ENCODE peak calls at places on chromosomes 3 and 15, in four cellular contexts. X is SK-N-SH, O is GM12878, T is HepG2. L is an unnamed sample.

GRCh38 chr15:89068325-89068784 is 19.9 kb upstream of the ABHD2 start:
- DNase-seq in T (no peak), X (no peak), O (peak), L (no peak)

GRCh38 chr15:88177451-88177850 is 79.1 kb downstream of the NTRK3 start:
- DNase-seq in X (no peak), T (no peak), O (no peak), L (no peak)

GRCh38 chr15:79463043-79463780 is 31.1 kb downstream of the MINAR1 start:
- DNase-seq in T (no peak), X (no peak), O (no peak), L (no peak)

GRCh38 chr3:88148651-88149050 is 1.1 kb upstream of the C3orf38 start:
- DNase-seq in T (no peak), O (no peak), X (no peak), L (no peak)

GRCh38 chr15:92288755-92289154 is 104.9 kb upstream of the ST8SIA2 start:
- DNase-seq in O (peak), X (no peak), T (no peak), L (no peak)

GRCh38 chr3:2921903-2922302 is 188.3 kb downstream of the IL5RA start:
- DNase-seq in X (peak), T (peak), O (peak), L (no peak)

GRCh38 chr3:48418651-48419050 is 11.2 kb downstream of the PLXNB1 start:
- DNase-seq in T (no peak), X (no peak), O (no peak), L (no peak)

GRCh38 chr3:129087138-129087702 is 26.6 kb downstream of the GP9 start:
- DNase-seq in X (no peak), O (no peak), T (peak), L (no peak)

GRCh38 chr15:89898146-89898545 is 4.4 kb upstream of the AP3S2 start:
- DNase-seq in O (no peak), X (no peak), T (no peak), L (no peak)

GRCh38 chr15:53976844-53977392 is 1.3 kb upstream of the UNC13C start:
- DNase-seq in X (peak), T (peak), O (no peak), L (no peak)

GRCh38 chr3:137012097-137012501 is 54.3 kb downstream of the IL20RB start:
- DNase-seq in X (no peak), O (no peak), T (no peak), L (no peak)

GRCh38 chr3:124063168-124063909 is 71.4 kb upstream of the ROPN1 start:
- DNase-seq in X (peak), T (no peak), O (no peak), L (no peak)

GRCh38 chr15:48084759-48085420 is 35.9 kb upstream of the SLC24A5 start:
- DNase-seq in X (peak), T (peak), O (no peak), L (peak)

GRCh38 chr3:40333416-40333815 is 23.9 kb downstream of the EIF1B start:
- DNase-seq in X (peak), O (no peak), T (no peak), L (no peak)

GRCh38 chr3:23495507-23495906 is 292.4 kb downstream of the UBE2E2 start:
- DNase-seq in O (no peak), T (no peak), X (peak), L (no peak)

GRCh38 chr15:39969871-39970270 is 36.0 kb downstream of the EIF2AK4 start:
- DNase-seq in T (no peak), O (no peak), X (no peak), L (no peak)

GRCh38 chr15:60372223-60372622 is 25.6 kb downstream of the ANXA2 start:
- DNase-seq in T (no peak), X (no peak), O (no peak), L (no peak)

GRCh38 chr15:60369696-60370095 is 28.1 kb downstream of the ANXA2 start:
- DNase-seq in T (no peak), X (no peak), O (no peak), L (no peak)

GRCh38 chr15:60372756-60373155 is 25.0 kb downstream of the ANXA2 start:
- DNase-seq in X (no peak), T (no peak), O (no peak), L (no peak)

GRCh38 chr15:60370804-60371700 is 26.7 kb downstream of the ANXA2 start:
- DNase-seq in O (no peak), X (no peak), T (peak), L (no peak)

GRCh38 chr15:60370105-60370803 is 27.5 kb downstream of the ANXA2 start:
- DNase-seq in X (no peak), T (no peak), O (no peak), L (no peak)
- TF ChIP-seq TCF12 in X (peak), T (no peak), O (no peak), L (no peak)

DNA sequence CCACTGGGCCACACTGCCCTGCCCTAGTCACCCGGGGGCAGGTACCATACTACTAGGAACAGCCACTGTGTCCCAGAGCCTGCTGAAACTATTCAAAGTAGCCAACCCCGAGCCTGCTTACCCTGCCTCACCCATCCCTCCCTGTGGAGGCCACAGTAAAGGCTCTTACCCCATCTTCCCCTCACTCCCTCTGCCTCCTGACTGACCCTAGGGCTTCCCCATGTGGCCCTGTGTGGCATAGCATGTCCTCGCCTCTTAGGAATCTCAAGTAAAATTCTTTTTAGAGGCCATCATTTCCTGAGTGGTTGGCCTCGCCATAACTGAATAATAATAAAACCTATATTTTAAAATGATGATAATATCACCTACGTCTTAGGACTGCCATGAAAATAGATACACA is 112.2 kb upstream of the SLC6A11 start:
- DNase-seq in O (no peak), T (no peak), X (peak), L (peak)
- TF ChIP-seq TCF12 in O (no peak), T (no peak), X (no peak), L (no peak)

GRCh38 chr3:145698749-145699148 is 462.2 kb downstream of the PLOD2 start:
- DNase-seq in X (no peak), O (no peak), T (no peak), L (no peak)

GRCh38 chr3:145698252-145698651 is 462.7 kb downstream of the PLOD2 start:
- DNase-seq in T (no peak), O (no peak), X (no peak), L (no peak)

GRCh38 chr3:145704020-145704419 is 457.0 kb downstream of the PLOD2 start:
- DNase-seq in O (no peak), T (no peak), X (no peak), L (no peak)
- TF ChIP-seq TCF12 in O (no peak), T (no peak), X (no peak), L (no peak)

DNA sequence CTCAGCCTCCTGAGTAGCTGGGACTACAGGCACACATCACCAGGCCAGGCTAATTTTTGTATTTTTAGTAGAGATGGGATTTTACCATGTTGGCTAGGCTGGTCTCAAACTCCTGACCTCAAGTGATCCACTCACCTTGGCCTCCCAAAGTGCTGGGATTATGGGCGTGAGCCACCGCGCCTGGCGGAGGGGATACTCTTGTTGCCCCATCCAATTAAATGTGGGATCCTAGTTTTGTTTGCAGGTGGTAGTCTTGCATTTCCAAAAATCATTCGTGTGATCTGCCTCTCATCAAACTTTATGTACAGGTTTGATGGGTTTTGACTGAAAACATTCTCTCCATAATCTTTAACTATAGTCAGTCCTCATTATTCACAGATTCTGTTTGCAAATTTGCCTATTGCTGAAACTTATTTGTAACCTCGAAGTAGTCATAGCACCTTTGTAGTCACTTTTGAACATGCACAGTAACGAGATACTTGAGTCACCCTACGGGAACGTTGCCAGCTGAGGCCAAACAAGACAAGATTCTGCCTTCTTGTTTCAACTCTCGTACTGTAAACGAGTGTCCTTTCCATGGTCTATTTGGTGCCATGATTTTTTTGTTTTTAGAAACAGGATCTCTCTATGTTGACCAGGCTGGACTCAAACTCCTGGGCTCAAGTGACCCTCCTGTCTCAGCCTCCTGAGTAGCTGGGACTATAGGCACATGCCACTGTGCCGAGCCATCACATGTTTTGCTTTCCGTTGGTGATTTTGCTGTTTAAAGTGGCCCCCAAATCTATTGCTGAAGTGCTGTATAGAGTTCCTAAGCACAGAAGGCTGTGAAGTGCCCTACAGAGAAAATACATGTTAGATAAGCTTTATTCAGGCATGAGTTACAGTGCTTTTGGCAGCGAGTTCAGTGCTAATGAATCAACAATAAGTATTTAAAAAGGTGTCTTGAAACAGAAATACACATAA is 8.1 kb upstream of the MAPK6 start:
- DNase-seq in O (peak), X (no peak), T (peak), L (no peak)
- TF ChIP-seq TCF12 in O (no peak), X (no peak), T (no peak), L (no peak)

DNA sequence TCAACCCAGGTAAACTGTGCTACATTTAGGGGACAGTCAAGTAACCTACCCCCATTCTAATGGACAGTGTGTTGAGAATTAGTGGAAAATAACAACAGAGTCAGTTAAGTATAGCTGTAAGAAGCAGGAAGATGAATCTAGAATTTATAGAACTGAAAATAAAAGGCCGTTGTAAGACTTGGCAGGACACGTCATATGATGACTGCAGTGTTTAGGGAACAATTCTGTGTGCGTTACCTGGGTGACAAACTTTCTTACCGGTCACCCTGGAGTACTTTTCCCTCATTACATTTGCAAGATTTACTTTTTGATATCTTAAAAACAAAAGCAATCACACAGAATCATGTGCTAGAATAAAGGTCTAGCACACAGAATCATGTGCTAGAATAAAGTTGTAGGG is 536.3 kb upstream of the ZNF717 start:
- DNase-seq in O (no peak), T (no peak), X (no peak), L (no peak)
- TF ChIP-seq TCF12 in O (no peak), T (no peak), X (no peak), L (no peak)

GRCh38 chr3:126984391-126985142 is 1.7 kb downstream of the PLXNA1 start:
- DNase-seq in O (no peak), X (no peak), T (no peak), L (no peak)

GRCh38 chr3:126983653-126984390 is 907 bp downstream of the PLXNA1 start:
- DNase-seq in O (no peak), T (no peak), X (peak), L (peak)

GRCh38 chr3:126983276-126983652 is 349 bp downstream of the PLXNA1 start:
- DNase-seq in X (no peak), O (no peak), T (no peak), L (no peak)

GRCh38 chr3:126982125-126982521 is 792 bp upstream of the PLXNA1 start:
- DNase-seq in X (no peak), T (no peak), O (peak), L (no peak)

DNA sequence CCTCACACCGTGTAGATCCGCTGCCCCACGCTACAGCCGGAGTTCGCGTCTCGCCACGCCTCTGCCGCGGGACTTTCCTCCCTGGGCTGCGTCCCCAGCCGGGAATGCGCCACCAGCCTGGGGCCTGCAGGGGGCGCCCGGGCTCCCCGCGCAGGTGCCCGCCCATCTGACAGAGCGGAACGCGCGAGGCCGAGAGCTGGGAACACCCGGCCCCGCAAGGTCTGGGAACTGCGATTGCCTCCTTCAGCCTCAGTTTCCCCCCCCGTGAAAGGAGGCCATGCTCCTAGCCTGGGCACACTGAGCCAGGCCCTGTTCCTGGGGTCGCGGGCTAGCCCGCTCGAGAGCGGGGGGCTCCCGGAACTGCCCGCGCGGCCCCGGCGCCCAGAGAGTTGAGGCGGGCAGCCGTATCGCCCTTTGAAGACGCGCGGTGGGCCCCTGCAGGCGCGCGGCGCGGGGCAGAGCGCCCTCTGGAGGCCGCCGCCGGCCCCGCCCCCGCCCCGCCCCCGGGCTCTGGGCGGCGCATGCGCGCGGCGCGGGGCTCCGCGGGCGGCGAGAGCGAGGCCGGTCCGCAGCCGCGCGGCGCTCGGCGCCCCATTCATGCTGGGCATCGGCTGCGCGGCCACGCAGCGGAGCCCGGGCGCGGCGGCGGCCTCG is at the start of gene PLXNA1:
- DNase-seq in O (peak), X (peak), T (peak), L (peak)
- TF ChIP-seq TCF12 in O (peak), X (no peak), T (peak), L (peak)

GRCh38 chr3:82883072-82883471 is 1121.6 kb upstream of the GBE1 start:
- DNase-seq in X (no peak), T (no peak), O (no peak), L (no peak)
- TF ChIP-seq TCF12 in X (no peak), T (no peak), O (no peak), L (no peak)

GRCh38 chr3:101962055-101962454 is 112.7 kb downstream of the NFKBIZ start:
- DNase-seq in T (no peak), X (no peak), O (no peak), L (no peak)
- TF ChIP-seq TCF12 in T (no peak), X (peak), O (no peak), L (no peak)

GRCh38 chr3:176995946-176996345 is 201.3 kb downstream of the TBL1XR1 start:
- DNase-seq in X (no peak), O (no peak), T (no peak), L (no peak)
- TF ChIP-seq TCF12 in X (no peak), O (no peak), T (no peak), L (no peak)

GRCh38 chr15:74763416-74763815 is 14.8 kb downstream of the CYP1A2 start:
- DNase-seq in O (no peak), T (no peak), X (no peak), L (no peak)

GRCh38 chr15:74752486-74753395 is 4.1 kb downstream of the CYP1A2 start:
- DNase-seq in X (no peak), T (no peak), O (no peak), L (no peak)

GRCh38 chr15:74754593-74755215 is 6.1 kb downstream of the CYP1A2 start:
- DNase-seq in X (no peak), O (no peak), T (no peak), L (no peak)

DNA sequence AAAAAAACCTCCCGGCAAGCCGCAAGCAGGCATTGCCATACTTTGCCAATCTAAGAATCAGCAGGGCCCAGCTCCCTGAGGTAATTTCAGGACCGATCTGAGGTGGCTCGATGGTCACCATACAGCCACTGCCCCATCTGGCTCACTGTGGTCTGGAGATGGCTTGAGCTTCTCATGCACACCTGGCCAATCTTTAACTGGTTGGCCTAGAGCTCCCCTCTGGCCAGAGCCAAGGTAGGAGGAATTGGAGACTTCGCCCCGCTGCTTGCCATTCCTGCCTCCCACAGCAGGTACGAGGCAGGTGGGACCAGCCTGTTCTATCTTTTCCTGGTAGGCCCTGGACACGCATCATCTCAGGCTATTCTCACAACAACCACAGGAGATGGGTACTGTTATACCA is 10.1 kb downstream of the CYP1A2 start:
- DNase-seq in X (no peak), O (no peak), T (no peak), L (no peak)
- TF ChIP-seq TCF12 in X (no peak), O (no peak), T (no peak), L (no peak)

L was measured in H1.